ENCODE peak calls at places on chromosomes 5 and 9, in nine cellular contexts. A is AG04450; L is ACHN; M is T47D; O is progenitor cell of endocrine pancreas; K is NCI-H1417; C is naive thymus-derived CD4-positive, alpha-beta T cell; P is fibroblast of mammary gland; F is stimulated activated CD4-positive, alpha-beta T cell treated with anti-CD3 and anti-CD28 coated beads, TNF-alpha, amount 100 ng/mL, for 4 hours. I is an unnamed sample.

GRCh38 chr9:116409124-116409523 is 255.5 kb downstream of the PAPPA start:
- DNase-seq in P (no peak), O (no peak), A (no peak), F (no peak), C (no peak), L (no peak), K (no peak), M (no peak), I (no peak)

GRCh38 chr5:139133237-139133636 is 64.9 kb downstream of the SIL1 start:
- DNase-seq in M (no peak), L (no peak), P (no peak), C (no peak), O (no peak), F (no peak), A (no peak), K (peak), I (no peak)

GRCh38 chr9:121499177-121499426 is 542 bp downstream of the GGTA1 start:
- DNase-seq in F (no peak), M (no peak), L (no peak), K (no peak), O (no peak), C (no peak), P (no peak), A (no peak), I (no peak)

GRCh38 chr5:181059297-181060230 is 19.5 kb downstream of the BTNL9 start:
- DNase-seq in O (no peak), A (no peak), C (no peak), M (no peak), P (no peak), F (no peak), K (no peak), L (no peak), I (no peak)

GRCh38 chr5:107570805-107571531 is 99.8 kb downstream of the EFNA5 start:
- DNase-seq in K (no peak), O (no peak), A (no peak), M (no peak), F (no peak), L (peak), P (no peak), C (peak), I (no peak)

GRCh38 chr5:113757508-113757907 is 244.0 kb downstream of the YTHDC2 start:
- DNase-seq in L (no peak), P (no peak), O (no peak), F (no peak), K (no peak), A (no peak), M (no peak), C (no peak), I (no peak)

GRCh38 chr9:113380869-113381378 is 4.1 kb upstream of the HDHD3 start:
- DNase-seq in F (no peak), O (no peak), K (peak), M (no peak), P (no peak), A (no peak), C (no peak), L (no peak), I (no peak)

GRCh38 chr5:87403409-87403808 is 9.3 kb downstream of the CCNH start:
- DNase-seq in P (no peak), K (no peak), A (no peak), M (no peak), C (no peak), O (no peak), F (no peak), L (no peak), I (no peak)

GRCh38 chr5:57575839-57576238 is 93.2 kb upstream of the ACTBL2 start:
- DNase-seq in M (no peak), O (no peak), A (no peak), F (no peak), C (no peak), K (no peak), L (no peak), P (no peak), I (no peak)

GRCh38 chr5:34967540-34967939 is 38.2 kb downstream of the DNAJC21 start:
- DNase-seq in A (no peak), L (no peak), C (no peak), P (no peak), M (no peak), F (no peak), K (no peak), O (no peak), I (no peak)

GRCh38 chr5:51383494-51384081 is 340 bp downstream of the ISL1 start:
- DNase-seq in A (no peak), M (no peak), C (no peak), L (no peak), O (no peak), K (peak), P (no peak), F (no peak), I (no peak)

GRCh38 chr9:114769664-114770063 is 36.2 kb downstream of the TNFSF15 start:
- DNase-seq in O (no peak), K (no peak), F (no peak), P (peak), C (no peak), L (no peak), M (no peak), A (no peak), I (no peak)

GRCh38 chr5:108259306-108259705 is 122.6 kb downstream of the FBXL17 start:
- DNase-seq in L (no peak), F (no peak), M (no peak), O (no peak), A (peak), P (peak), K (peak), C (no peak), I (no peak)

GRCh38 chr9:91412895-91413294 is 10.7 kb downstream of the NFIL3 start:
- DNase-seq in F (no peak), C (no peak), A (no peak), K (no peak), M (no peak), P (no peak), O (no peak), L (no peak), I (no peak)

GRCh38 chr9:136138566-136138965 is 19.9 kb upstream of the TMEM250 start:
- DNase-seq in A (no peak), K (no peak), P (peak), F (no peak), C (no peak), O (peak), M (no peak), L (peak), I (peak)

GRCh38 chr5:128674837-128675446 is 136.9 kb upstream of the FBN2 start:
- DNase-seq in L (peak), F (no peak), C (peak), P (peak), O (peak), A (peak), M (peak), K (no peak), I (peak)

GRCh38 chr9:101437806-101438232 is 2.2 kb upstream of the ALDOB start:
- DNase-seq in O (no peak), L (no peak), M (no peak), K (no peak), A (no peak), C (no peak), F (no peak), P (peak), I (no peak)

I was measured in A673.